ENCODE peak calls at places on chromosomes 1 and 21, in four cellular contexts. S, Q, Y and F are unnamed samples.

GRCh38 chr21:37365657-37366487 is 701 bp upstream of the DYRK1A start:
- DNase-seq in S (peak; percentile 72), Q (peak; percentile 69), Y (peak; percentile 77), F (peak; percentile 35)

GRCh38 chr1:233240839-233241682 is 54.5 kb downstream of the PCNX2 start:
- DNase-seq in S (peak; percentile 76), Q (peak; percentile 53), Y (peak; percentile 79), F (peak; percentile 31)

GRCh38 chr1:202105571-202106339 is 17.0 kb upstream of the GPR37L1 start:
- DNase-seq in S (peak; percentile 95), Q (peak; percentile 61), Y (peak; percentile 94), F (peak; percentile 69)

GRCh38 chr1:71037829-71038620 is 9.6 kb downstream of the PTGER3 start:
- DNase-seq in S (no peak), Q (no peak), Y (no peak), F (no peak)

GRCh38 chr1:112502827-112503226 is 5.9 kb upstream of the WNT2B start:
- DNase-seq in S (no peak), Q (no peak), Y (peak; percentile 36), F (no peak)

GRCh38 chr1:14522331-14523241 is 75.9 kb upstream of the KAZN start:
- DNase-seq in S (no peak), Q (peak; percentile 82), Y (peak; percentile 14), F (no peak)

GRCh38 chr1:150874455-150875196 is 1.8 kb downstream of the ARNT start:
- DNase-seq in S (no peak), Q (no peak), Y (no peak), F (no peak)

GRCh38 chr1:56062625-56063024 is 516.7 kb downstream of the PLPP3 start:
- DNase-seq in S (no peak), Q (no peak), Y (no peak), F (no peak)

GRCh38 chr21:41294548-41295231 is 21.9 kb upstream of the FAM3B start:
- DNase-seq in S (no peak), Q (no peak), Y (no peak), F (peak; percentile 41)

GRCh38 chr1:109818351-109819325 is 54.9 kb upstream of the EPS8L3 start:
- DNase-seq in S (no peak), Q (no peak), Y (no peak), F (no peak)

GRCh38 chr1:51569284-51570062 is 47.4 kb upstream of the OSBPL9 start:
- DNase-seq in S (peak; percentile 32), Q (peak; percentile 77), Y (peak; percentile 25), F (peak; percentile 96)

GRCh38 chr1:981955-982558 is at the start of gene PERM1:
- DNase-seq in S (no peak), Q (no peak), Y (no peak), F (no peak)

GRCh38 chr1:60622486-60622885 is 459.9 kb upstream of the NFIA start:
- DNase-seq in S (no peak), Q (no peak), Y (no peak), F (no peak)

GRCh38 chr1:147434926-147435325 is 106.4 kb upstream of the BCL9 start:
- DNase-seq in S (no peak), Q (no peak), Y (no peak), F (no peak)

GRCh38 chr1:40392206-40392605 is 18.7 kb downstream of the SMAP2 start:
- DNase-seq in S (no peak), Q (peak; percentile 58), Y (no peak), F (peak; percentile 46)

GRCh38 chr1:232793944-232794343 is 11.3 kb upstream of the MAP10 start:
- DNase-seq in S (peak; percentile 37), Q (peak; percentile 85), Y (peak; percentile 46), F (peak; percentile 63)

GRCh38 chr1:110130113-110130591 is 17.9 kb downstream of the UBL4B start:
- DNase-seq in S (no peak), Q (no peak), Y (no peak), F (no peak)

GRCh38 chr1:27357281-27358037 is 9.3 kb downstream of the MAP3K6 start:
- DNase-seq in S (peak; percentile 74), Q (peak; percentile 54), Y (peak; percentile 79), F (peak; percentile 31)

GRCh38 chr1:204075116-204075636 is 2.3 kb downstream of the SOX13 start:
- DNase-seq in S (peak; percentile 79), Q (no peak), Y (peak; percentile 69), F (no peak)

GRCh38 chr1:14443164-14443787 is 155.2 kb upstream of the KAZN start:
- DNase-seq in S (no peak), Q (peak; percentile 34), Y (no peak), F (no peak)

GRCh38 chr1:2556277-2557145 is at the start of gene TNFRSF14:
- DNase-seq in S (peak; percentile 84), Q (peak; percentile 63), Y (peak; percentile 85), F (no peak)

GRCh38 chr1:236103059-236103458 is 38.2 kb upstream of the NID1 start:
- DNase-seq in S (no peak), Q (no peak), Y (no peak), F (no peak)

GRCh38 chr1:31871703-31872102 is 55.9 kb upstream of the SPOCD1 start:
- DNase-seq in S (no peak), Q (no peak), Y (no peak), F (no peak)

GRCh38 chr1:19101244-19101643 is 108.8 kb downstream of the UBR4 start:
- DNase-seq in S (no peak), Q (no peak), Y (no peak), F (no peak)

GRCh38 chr1:170734412-170735175 is 70.7 kb downstream of the PRRX1 start:
- DNase-seq in S (no peak), Q (peak; percentile 53), Y (no peak), F (no peak)

GRCh38 chr21:14120091-14120734 is 90.5 kb downstream of the LIPI start:
- DNase-seq in S (peak; percentile 49), Q (no peak), Y (peak; percentile 73), F (peak; percentile 15)

GRCh38 chr1:219296916-219297315 is 123.2 kb downstream of the LYPLAL1 start:
- DNase-seq in S (no peak), Q (peak; percentile 60), Y (no peak), F (no peak)

GRCh38 chr1:197632000-197632399 is 143.3 kb downstream of the DENND1B start:
- DNase-seq in S (no peak), Q (no peak), Y (no peak), F (no peak)

DNA sequence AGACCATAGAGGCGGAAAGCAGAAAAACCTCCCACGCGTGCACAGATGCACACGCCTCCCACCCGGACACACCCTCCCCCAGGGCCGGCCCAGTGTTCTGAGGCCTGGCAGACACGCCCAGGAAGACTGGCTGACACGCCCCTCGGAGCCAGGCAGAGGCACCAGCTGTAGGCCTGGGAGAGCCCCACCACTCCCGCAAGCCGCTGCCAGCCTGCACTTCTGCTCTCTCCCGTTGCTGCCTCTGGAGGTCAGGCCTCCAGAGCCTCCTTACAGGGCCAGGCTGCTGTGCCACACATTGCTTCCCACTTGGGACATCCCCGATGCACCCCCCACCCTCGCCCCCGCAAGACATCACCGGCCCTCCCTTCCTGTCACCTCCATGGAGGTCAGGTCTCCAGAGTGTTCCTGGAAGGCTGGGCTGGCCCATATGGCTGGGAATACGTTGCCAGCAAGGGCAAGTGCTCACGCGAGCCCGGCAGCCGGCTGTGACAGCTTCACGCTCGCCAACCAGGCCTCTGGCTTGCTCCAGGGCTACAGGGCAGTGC is 40.4 kb downstream of the CASZ1 start:
- DNase-seq in S (peak; percentile 91), Q (no peak), Y (peak; percentile 89), F (peak; percentile 39)
- TF ChIP-seq CTCF in S (no peak), Q (no peak), Y (no peak), F (peak; percentile 0)

DNA sequence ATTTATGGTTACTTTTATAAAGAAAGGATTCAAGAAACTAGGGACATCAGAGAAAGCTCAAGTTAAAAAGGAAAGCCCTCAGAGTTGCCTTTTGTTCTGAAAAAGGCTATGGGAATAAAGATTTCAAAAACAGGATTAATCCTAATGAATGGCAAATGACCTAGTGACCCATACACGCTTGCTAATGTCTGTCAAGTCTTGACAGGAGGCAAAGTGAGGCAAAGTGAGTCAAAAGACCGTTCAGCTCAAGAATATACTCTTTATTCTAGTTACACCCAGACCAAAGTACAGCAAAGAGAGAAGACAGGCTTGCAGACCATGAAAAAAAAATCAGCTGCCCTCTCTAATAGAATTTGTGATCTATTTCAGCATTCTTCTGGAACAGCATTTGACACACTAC is 3.5 kb downstream of the ZNF436 start:
- DNase-seq in S (no peak), Q (no peak), Y (no peak), F (peak; percentile 67)
- H3K4me3 ChIP-seq in S (no peak overlapping the region), Q (no peak overlapping the region), Y (no peak overlapping the region), F (peak overlapping the region; percentile 76)

GRCh38 chr1:5286244-5286643 is 631.8 kb downstream of the AJAP1 start:
- DNase-seq in S (no peak), Q (no peak), Y (peak; percentile 9), F (no peak)
- TF ChIP-seq CTCF in S (no peak), Q (no peak), Y (no peak), F (no peak)

DNA sequence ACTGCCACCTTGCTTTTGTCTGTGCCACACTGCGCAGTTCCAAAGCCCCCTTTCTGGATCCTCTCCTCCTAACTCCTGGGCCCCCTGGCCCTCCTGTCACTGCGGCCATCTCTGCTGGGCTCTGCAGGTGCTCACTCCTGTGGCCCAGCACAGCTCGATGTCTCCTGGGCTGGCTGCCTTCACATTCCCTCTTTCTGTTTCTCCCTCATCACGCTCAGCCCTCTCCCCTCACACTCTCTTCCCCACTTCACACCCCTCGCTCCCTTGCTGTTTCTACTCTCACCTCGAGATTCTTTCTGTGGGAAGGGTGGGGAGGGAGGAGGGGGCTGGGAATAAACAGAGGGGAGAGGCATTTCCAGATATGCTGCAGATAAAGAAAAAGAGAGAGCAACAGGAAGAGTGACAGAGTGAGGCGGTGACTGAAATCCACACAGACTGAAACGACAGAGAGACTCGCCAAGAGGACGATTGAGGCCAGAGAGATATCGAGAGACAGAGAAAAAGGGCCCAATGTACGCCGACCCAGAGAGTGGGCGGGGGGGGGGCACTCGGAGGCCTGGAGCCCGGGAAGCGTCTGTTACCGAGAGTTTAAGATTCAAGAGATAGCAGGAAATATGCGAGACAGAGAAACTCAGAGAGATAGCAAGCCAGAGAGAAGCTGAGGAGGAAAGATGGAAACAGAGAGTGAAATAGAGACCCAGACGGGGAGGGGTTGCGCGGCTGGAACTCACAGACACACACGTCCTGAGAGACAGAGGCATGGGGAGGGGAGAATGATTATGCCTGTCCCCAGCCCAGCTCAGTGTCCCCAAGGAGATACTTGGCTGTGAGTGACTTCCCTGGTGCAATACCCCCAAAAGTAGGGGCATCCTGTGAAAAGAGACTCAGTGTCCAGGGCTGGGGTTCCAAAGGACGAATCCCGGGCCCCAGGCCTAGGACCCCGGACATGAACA is 666 bp downstream of the CSF3R start:
- DNase-seq in S (no peak), Q (no peak), Y (no peak), F (no peak)
- H3K4me3 ChIP-seq in S (no peak overlapping the region), Q (no peak overlapping the region), Y (no peak overlapping the region), F (no peak overlapping the region)

GRCh38 chr1:24255226-24255625 is 63.9 kb upstream of the GRHL3 start:
- DNase-seq in S (no peak), Q (no peak), Y (no peak), F (no peak)

GRCh38 chr1:24252185-24252584 is 65.1 kb upstream of the IFNLR1 start:
- DNase-seq in S (no peak), Q (no peak), Y (peak; percentile 21), F (no peak)

GRCh38 chr1:24254783-24255182 is 64.4 kb upstream of the GRHL3 start:
- DNase-seq in S (no peak), Q (no peak), Y (no peak), F (no peak)

GRCh38 chr1:24251501-24251900 is 64.4 kb upstream of the IFNLR1 start:
- DNase-seq in S (no peak), Q (no peak), Y (no peak), F (no peak)

DNA sequence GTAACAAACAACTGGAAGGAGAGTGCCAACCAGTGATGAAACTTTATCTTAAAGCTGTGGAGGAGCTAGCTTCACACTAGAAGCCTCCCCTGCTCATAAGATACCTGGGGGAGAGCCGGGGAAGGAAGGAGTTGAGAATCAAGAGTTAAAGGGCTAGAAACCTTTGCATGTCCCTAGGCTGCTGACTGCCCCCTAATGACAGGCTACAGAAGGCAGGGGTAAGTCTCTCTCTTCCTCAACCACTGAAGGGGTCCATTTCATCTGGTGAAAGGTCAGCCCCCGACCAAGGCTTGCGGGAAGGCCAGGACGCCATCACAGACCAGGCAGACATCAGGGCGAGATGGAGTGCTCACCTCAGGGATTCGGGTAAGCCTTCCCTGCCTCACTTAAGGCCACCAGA is 65.6 kb upstream of the GRHL3 start:
- DNase-seq in S (no peak), Q (no peak), Y (no peak), F (no peak)
- TF ChIP-seq CTCF in S (no peak), Q (no peak), Y (no peak), F (no peak)